ENCODE peak calls at places on chromosomes 3 and 15, in eight cellular contexts. P is upper lobe of right lung, Z is lower lobe of right lung, X is neural progenitor cell, E is GM23338, D is stomach, U is breast epithelium, W is cardiac muscle cell. O is an unnamed sample. For H3K27me3, the result is how much of the 10 kb centered on the place peaks cover.

GRCh38 chr3:56985460-56986327 is 74.8 kb upstream of the SPATA12 start:
- DNase-seq in P (no peak), Z (no peak), X (no peak), E (peak), D (no peak), U (no peak), W (peak), O (no peak)

GRCh38 chr15:74235962-74236361 is at the start of gene CCDC33:
- DNase-seq in P (peak), Z (peak), X (no peak), E (no peak), D (peak), U (peak), W (no peak), O (no peak)

GRCh38 chr3:140439527-140439926 is 238.3 kb upstream of the TRIM42 start:
- DNase-seq in P (no peak), Z (no peak), X (no peak), E (no peak), D (no peak), U (no peak), W (no peak), O (no peak)

GRCh38 chr3:53062905-53063304 is 17.0 kb upstream of the SFMBT1 start:
- DNase-seq in P (no peak), Z (no peak), X (no peak), E (no peak), D (peak), U (no peak), W (no peak), O (no peak)

GRCh38 chr3:183587337-183587736 is 31.8 kb upstream of the KLHL6 start:
- DNase-seq in P (no peak), Z (no peak), X (no peak), E (no peak), D (no peak), U (no peak), W (no peak), O (no peak)

GRCh38 chr3:132245547-132245946 is 71.7 kb upstream of the ACP3 start:
- DNase-seq in P (no peak), Z (no peak), X (no peak), E (no peak), D (no peak), U (peak), W (peak), O (no peak)

GRCh38 chr3:191372122-191372521 is 41.8 kb upstream of the UTS2B start:
- DNase-seq in P (no peak), Z (no peak), X (no peak), E (no peak), D (no peak), U (no peak), W (no peak), O (no peak)

GRCh38 chr15:29859981-29860745 is 37.9 kb upstream of the TJP1 start:
- DNase-seq in P (no peak), Z (no peak), X (no peak), E (no peak), D (no peak), U (no peak), W (peak), O (no peak)

GRCh38 chr15:79310612-79310984 is 314 bp upstream of the TMED3 start:
- DNase-seq in P (no peak), Z (no peak), X (no peak), E (peak), D (no peak), U (no peak), W (peak), O (no peak)

GRCh38 chr3:188914556-188914955 is 257.2 kb upstream of the TPRG1 start:
- DNase-seq in P (no peak), Z (no peak), X (no peak), E (no peak), D (no peak), U (no peak), W (peak), O (no peak)

GRCh38 chr15:78361956-78362506 is 21.9 kb downstream of the CRABP1 start:
- DNase-seq in P (no peak), Z (no peak), X (no peak), E (no peak), D (no peak), U (no peak), W (no peak), O (no peak)

GRCh38 chr3:87333393-87333892 is 57.1 kb upstream of the POU1F1 start:
- DNase-seq in P (no peak), Z (no peak), X (no peak), E (no peak), D (no peak), U (no peak), W (peak), O (no peak)

GRCh38 chr15:57647791-57648130 is 56.1 kb downstream of the MYZAP start:
- DNase-seq in P (no peak), Z (no peak), X (no peak), E (peak), D (peak), U (no peak), W (peak), O (no peak)

GRCh38 chr3:154181127-154181691 is 60.0 kb downstream of the ARHGEF26 start:
- DNase-seq in P (no peak), Z (no peak), X (peak), E (no peak), D (no peak), U (no peak), W (peak), O (no peak)

GRCh38 chr3:114558271-114558670 is 264.4 kb downstream of the TIGIT start:
- DNase-seq in P (no peak), Z (no peak), X (no peak), E (no peak), D (no peak), U (no peak), W (peak), O (no peak)

GRCh38 chr3:27666708-27667107 is 55.4 kb downstream of the EOMES start:
- DNase-seq in P (peak), Z (peak), X (peak), E (peak), D (no peak), U (no peak), W (peak), O (peak)

GRCh38 chr3:187276397-187277128 is 15.0 kb downstream of the MASP1 start:
- DNase-seq in P (no peak), Z (no peak), X (no peak), E (no peak), D (no peak), U (no peak), W (no peak), O (no peak)

GRCh38 chr3:14206548-14207177 is 28.0 kb downstream of the LSM3 start:
- DNase-seq in P (no peak), Z (no peak), X (no peak), E (peak), D (no peak), U (no peak), W (no peak), O (no peak)

GRCh38 chr3:71684752-71685151 is 40.5 kb downstream of the EIF4E3 start:
- DNase-seq in P (no peak), Z (no peak), X (no peak), E (no peak), D (no peak), U (peak), W (peak), O (no peak)

GRCh38 chr15:89898628-89899302 is 5.0 kb upstream of the AP3S2 start:
- DNase-seq in P (no peak), Z (no peak), X (peak), E (peak), D (peak), U (no peak), W (peak), O (no peak)

GRCh38 chr15:71800835-71801745 is 9.3 kb upstream of the NR2E3 start:
- DNase-seq in P (no peak), Z (no peak), X (peak), E (peak), D (peak), U (peak), W (peak), O (no peak)

GRCh38 chr15:29418931-29419330 is 149.3 kb upstream of the NSMCE3 start:
- DNase-seq in P (no peak), Z (no peak), X (no peak), E (no peak), D (no peak), U (no peak), W (no peak), O (no peak)

GRCh38 chr3:63981980-63982379 is 41.3 kb downstream of the PSMD6 start:
- DNase-seq in P (no peak), Z (no peak), X (no peak), E (no peak), D (no peak), U (no peak), W (no peak), O (no peak)

GRCh38 chr3:184230603-184231528 is 1.5 kb downstream of the VWA5B2 start:
- DNase-seq in P (no peak), Z (no peak), X (peak), E (peak), D (peak), U (peak), W (no peak), O (no peak)

GRCh38 chr3:41265823-41266273 is 66.5 kb downstream of the CTNNB1 start:
- DNase-seq in P (no peak), Z (no peak), X (no peak), E (no peak), D (no peak), U (no peak), W (peak), O (no peak)

GRCh38 chr3:98733778-98734281 is 29.3 kb upstream of the ST3GAL6 start:
- DNase-seq in P (no peak), Z (peak), X (peak), E (peak), D (no peak), U (no peak), W (peak), O (no peak)

GRCh38 chr3:108100906-108101305 is 10.1 kb upstream of the CD47 start:
- DNase-seq in P (no peak), Z (no peak), X (no peak), E (no peak), D (no peak), U (no peak), W (no peak), O (no peak)

GRCh38 chr3:2392981-2393380 is 294.3 kb downstream of the CNTN4 start:
- DNase-seq in P (no peak), Z (no peak), X (no peak), E (no peak), D (no peak), U (no peak), W (no peak), O (no peak)

GRCh38 chr3:160163259-160163878 is 61.9 kb upstream of the C3orf80 start:
- DNase-seq in P (no peak), Z (no peak), X (no peak), E (no peak), D (no peak), U (no peak), W (peak), O (no peak)

GRCh38 chr3:149657458-149657795 is 398 bp downstream of the WWTR1 start:
- DNase-seq in P (peak), Z (peak), X (peak), E (peak), D (peak), U (peak), W (peak), O (no peak)

GRCh38 chr3:12944849-12945248 is 103.5 kb upstream of the RPL32 start:
- DNase-seq in P (no peak), Z (no peak), X (peak), E (peak), D (no peak), U (no peak), W (no peak), O (peak)

GRCh38 chr3:146314871-146315270 is 64.0 kb upstream of the PLSCR4 start:
- DNase-seq in P (no peak), Z (no peak), X (no peak), E (no peak), D (no peak), U (no peak), W (peak), O (no peak)

GRCh38 chr3:115698851-115699535 is 75.7 kb downstream of the GAP43 start:
- DNase-seq in P (no peak), Z (no peak), X (peak), E (peak), D (no peak), U (no peak), W (no peak), O (peak)

GRCh38 chr15:55361048-55361447 is 42.0 kb downstream of the PIGB start:
- DNase-seq in P (peak), Z (peak), X (no peak), E (no peak), D (no peak), U (no peak), W (no peak), O (no peak)

GRCh38 chr15:99474041-99474906 is 91.5 kb upstream of the MEF2A start:
- DNase-seq in P (peak), Z (peak), X (no peak), E (no peak), D (no peak), U (no peak), W (no peak), O (no peak)

GRCh38 chr15:70116317-70116716 is 18.6 kb upstream of the TLE3 start:
- DNase-seq in P (peak), Z (no peak), X (no peak), E (no peak), D (no peak), U (no peak), W (no peak), O (no peak)

GRCh38 chr3:70754314-70754713 is 441.9 kb upstream of the MDFIC2 start:
- DNase-seq in P (no peak), Z (no peak), X (no peak), E (no peak), D (no peak), U (no peak), W (peak), O (no peak)

GRCh38 chr3:127851899-127852298 is 29.6 kb upstream of the MGLL start:
- DNase-seq in P (no peak), Z (no peak), X (peak), E (peak), D (no peak), U (no peak), W (no peak), O (no peak)

GRCh38 chr15:66876423-66876730 is 174.3 kb downstream of the SMAD6 start:
- DNase-seq in P (no peak), Z (no peak), X (no peak), E (peak), D (no peak), U (no peak), W (no peak), O (no peak)

GRCh38 chr3:172082269-172082668 is 42.9 kb downstream of the FNDC3B start:
- DNase-seq in P (no peak), Z (no peak), X (no peak), E (no peak), D (no peak), U (peak), W (peak), O (no peak)
- H3K27ac ChIP-seq in P (peak), Z (peak), X (no peak), E (no peak), D (peak), U (peak), W (peak), O (no peak)

DNA sequence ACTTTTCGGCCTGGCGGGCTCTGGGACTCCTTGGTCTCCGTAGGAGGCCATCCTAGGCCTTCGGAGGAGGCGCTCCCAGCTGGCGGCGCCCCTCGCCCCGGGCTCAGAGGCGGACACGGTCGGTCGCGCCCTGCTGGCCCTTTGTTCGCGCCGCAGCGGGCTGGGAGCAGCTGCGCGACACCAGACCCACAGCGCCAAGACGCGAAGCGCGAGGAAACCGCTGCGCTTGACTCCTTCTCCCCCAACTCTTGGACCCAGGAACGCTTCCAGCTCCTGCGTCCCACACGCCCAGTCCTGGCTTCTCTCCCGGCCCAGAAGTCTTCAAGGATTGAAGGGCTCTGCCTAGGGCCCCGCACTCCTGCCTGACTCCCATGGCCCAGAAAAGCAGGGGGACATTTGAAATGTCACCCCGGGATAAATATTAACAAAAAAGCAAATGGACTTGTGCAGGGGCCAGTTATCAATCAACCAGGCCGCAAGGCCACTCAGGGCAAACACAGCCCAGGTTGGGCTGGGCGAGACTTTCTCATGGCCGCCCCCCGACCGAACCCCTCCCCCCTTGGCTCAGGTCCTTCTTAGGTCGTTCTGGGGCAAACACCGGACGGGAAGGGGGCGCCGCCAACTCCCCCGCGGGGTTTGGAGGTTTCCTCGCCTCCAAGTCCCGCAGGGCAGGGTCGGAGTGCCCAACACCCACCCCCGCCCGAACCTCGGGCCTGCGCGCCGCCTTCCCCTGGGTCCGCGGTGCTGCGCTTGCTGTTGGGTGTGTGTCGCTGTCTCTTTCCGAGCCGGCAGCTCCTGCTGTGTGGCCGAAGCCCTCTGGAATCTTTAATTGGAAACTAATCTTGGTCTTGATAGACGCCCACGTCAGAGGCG is 5.1 kb downstream of the ONECUT1 start:
- DNase-seq in P (no peak), Z (peak), X (peak), E (peak), D (no peak), U (no peak), W (no peak), O (no peak)
- H3K27me3 ChIP-seq in P (half or more), Z (half or more), X (half or more), E (half or more), D (half or more), U (half or more), W (half or more), O (half or more)

DNA sequence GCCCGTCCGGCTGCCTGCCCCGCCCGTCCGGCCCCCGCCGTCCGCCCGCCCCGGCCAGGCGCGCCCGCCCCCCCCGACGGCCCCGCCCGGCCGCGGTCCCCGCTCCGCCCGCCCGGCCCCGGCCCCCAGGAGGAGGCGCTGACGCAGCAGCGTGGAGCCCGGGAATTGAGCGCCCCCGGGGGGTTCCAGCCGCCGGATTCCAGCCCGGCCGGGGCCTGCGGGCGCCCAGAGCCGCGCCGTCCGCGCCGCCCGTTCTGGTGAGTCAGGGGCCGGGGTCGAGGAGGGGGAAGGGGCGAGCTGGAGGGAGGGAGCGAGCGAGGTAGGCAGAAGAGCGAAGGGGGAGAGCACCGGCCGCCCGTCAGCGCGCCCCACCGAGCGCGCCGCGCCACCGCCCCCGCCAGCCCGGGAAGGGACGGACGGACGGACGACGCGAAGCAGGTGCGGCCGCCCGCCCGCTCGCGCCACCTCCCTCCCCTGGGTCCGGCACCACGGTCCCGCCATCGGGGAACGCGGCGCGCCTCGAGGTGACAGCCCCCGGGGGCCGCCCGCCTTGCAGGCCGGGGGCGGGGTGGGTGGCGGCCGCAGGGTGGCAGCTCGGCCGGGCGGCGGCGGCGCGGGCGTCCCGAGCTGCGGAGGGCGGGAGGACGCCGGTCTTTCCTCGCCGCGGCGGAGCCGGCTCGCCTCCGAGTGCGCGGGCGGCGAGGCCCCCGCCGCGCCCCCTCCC is 421 bp downstream of the BAHD1 start:
- DNase-seq in P (no peak), Z (peak), X (peak), E (peak), D (no peak), U (no peak), W (no peak), O (no peak)
- TF ChIP-seq CTCF in P (no peak), Z (no peak), X (peak), E (no peak), D (no peak), U (no peak), W (no peak), O (no peak)

GRCh38 chr3:51620543-51620942 is 50.5 kb upstream of the TEX264 start:
- DNase-seq in P (no peak), Z (no peak), X (no peak), E (no peak), D (no peak), U (no peak), W (peak), O (no peak)
- H3K27ac ChIP-seq in P (peak), Z (peak), X (no peak), E (no peak), D (no peak), U (no peak), W (no peak), O (no peak)

GRCh38 chr3:49518016-49518415 is 36.3 kb upstream of the BSN start:
- DNase-seq in P (no peak), Z (no peak), X (no peak), E (no peak), D (no peak), U (no peak), W (no peak), O (no peak)
- H3K27me3 ChIP-seq in P (under half), Z (under half), X (under half), E (under half), D (under half), U (under half), W (under half), O (under half)

GRCh38 chr15:32856753-32857152 is 138.9 kb downstream of the GREM1 start:
- DNase-seq in P (no peak), Z (no peak), X (no peak), E (no peak), D (no peak), U (no peak), W (peak), O (no peak)

GRCh38 chr15:32857732-32858131 is 139.9 kb downstream of the GREM1 start:
- DNase-seq in P (no peak), Z (no peak), X (no peak), E (no peak), D (no peak), U (no peak), W (no peak), O (no peak)

GRCh38 chr15:32852771-32853170 is 135.0 kb downstream of the GREM1 start:
- DNase-seq in P (no peak), Z (no peak), X (no peak), E (no peak), D (no peak), U (no peak), W (no peak), O (no peak)

GRCh38 chr15:32853667-32854066 is 135.9 kb downstream of the GREM1 start:
- DNase-seq in P (no peak), Z (no peak), X (peak), E (peak), D (no peak), U (no peak), W (no peak), O (no peak)

GRCh38 chr15:32855942-32856341 is 138.1 kb downstream of the GREM1 start:
- DNase-seq in P (no peak), Z (no peak), X (no peak), E (peak), D (no peak), U (no peak), W (peak), O (no peak)
- TF ChIP-seq CTCF in P (no peak), Z (no peak), X (no peak), E (no peak), D (no peak), U (no peak), W (no peak), O (no peak)

O was measured in dorsolateral prefrontal cortex.